ENCODE peak calls at places on chromosomes 7 and 10, in five cellular contexts. W, H, L, B and I are unnamed samples.

GRCh38 chr10:86411281-86411841 is 44.8 kb upstream of the GRID1 start:
- DNase-seq in W (no peak), H (no peak), L (no peak), B (peak), I (peak)

GRCh38 chr10:119284679-119285096 is 77.3 kb downstream of the GRK5 start:
- DNase-seq in W (no peak), H (no peak), L (no peak), B (no peak), I (no peak)

GRCh38 chr7:128404826-128405344 is 4.9 kb downstream of the IMPDH1 start:
- DNase-seq in W (peak), H (peak), L (no peak), B (no peak), I (no peak)

GRCh38 chr7:149261321-149261828 is 621 bp upstream of the ZNF783 start:
- DNase-seq in W (peak), H (no peak), L (no peak), B (no peak), I (no peak)

GRCh38 chr7:10083766-10084165 is 889.9 kb upstream of the PHF14 start:
- DNase-seq in W (no peak), H (no peak), L (no peak), B (no peak), I (no peak)

GRCh38 chr7:82044497-82045080 is 274.7 kb upstream of the HGF start:
- DNase-seq in W (peak), H (peak), L (peak), B (peak), I (no peak)

GRCh38 chr7:105205592-105206211 is 183.0 kb downstream of the SRPK2 start:
- DNase-seq in W (no peak), H (no peak), L (no peak), B (no peak), I (no peak)

GRCh38 chr7:124652237-124652636 is 113.4 kb downstream of the GPR37 start:
- DNase-seq in W (no peak), H (no peak), L (no peak), B (no peak), I (no peak)

GRCh38 chr10:104077282-104078151 is 8.2 kb downstream of the COL17A1 start:
- DNase-seq in W (no peak), H (no peak), L (no peak), B (no peak), I (no peak)

GRCh38 chr10:79401015-79401921 is 44.2 kb downstream of the ZCCHC24 start:
- DNase-seq in W (peak), H (no peak), L (no peak), B (no peak), I (no peak)

GRCh38 chr10:79404231-79404609 is 41.2 kb downstream of the ZCCHC24 start:
- DNase-seq in W (no peak), H (peak), L (no peak), B (peak), I (no peak)

GRCh38 chr10:79403441-79404230 is 41.8 kb downstream of the ZCCHC24 start:
- DNase-seq in W (no peak), H (no peak), L (no peak), B (peak), I (no peak)

GRCh38 chr10:79402951-79403350 is 42.5 kb downstream of the ZCCHC24 start:
- DNase-seq in W (no peak), H (no peak), L (no peak), B (no peak), I (no peak)

DNA sequence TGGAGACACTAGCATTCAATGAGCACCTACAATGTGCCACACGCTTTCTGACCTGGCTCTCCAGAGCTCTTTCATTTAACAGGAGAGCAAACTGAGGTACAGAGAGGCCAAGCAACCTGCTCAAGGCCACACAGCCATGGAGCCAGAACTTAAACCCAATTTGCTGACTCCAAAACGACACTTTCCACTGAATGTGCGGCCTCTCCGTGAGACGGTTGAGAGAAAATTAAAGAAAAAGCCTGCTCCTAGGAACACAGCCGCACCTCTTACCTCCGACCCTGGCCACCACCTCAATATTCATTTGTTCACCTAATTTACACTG is 42.8 kb downstream of the ZCCHC24 start:
- DNase-seq in W (no peak), H (no peak), L (no peak), B (no peak), I (no peak)
- H3K9ac ChIP-seq in W (no peak), H (no peak), L (no peak), B (peak), I (no peak)

GRCh38 chr10:45075821-45076220 is 75.1 kb downstream of the ZNF22 start:
- DNase-seq in W (no peak), H (no peak), L (no peak), B (no peak), I (no peak)

GRCh38 chr10:45076847-45077246 is 76.1 kb downstream of the ZNF22 start:
- DNase-seq in W (no peak), H (no peak), L (no peak), B (no peak), I (no peak)

DNA sequence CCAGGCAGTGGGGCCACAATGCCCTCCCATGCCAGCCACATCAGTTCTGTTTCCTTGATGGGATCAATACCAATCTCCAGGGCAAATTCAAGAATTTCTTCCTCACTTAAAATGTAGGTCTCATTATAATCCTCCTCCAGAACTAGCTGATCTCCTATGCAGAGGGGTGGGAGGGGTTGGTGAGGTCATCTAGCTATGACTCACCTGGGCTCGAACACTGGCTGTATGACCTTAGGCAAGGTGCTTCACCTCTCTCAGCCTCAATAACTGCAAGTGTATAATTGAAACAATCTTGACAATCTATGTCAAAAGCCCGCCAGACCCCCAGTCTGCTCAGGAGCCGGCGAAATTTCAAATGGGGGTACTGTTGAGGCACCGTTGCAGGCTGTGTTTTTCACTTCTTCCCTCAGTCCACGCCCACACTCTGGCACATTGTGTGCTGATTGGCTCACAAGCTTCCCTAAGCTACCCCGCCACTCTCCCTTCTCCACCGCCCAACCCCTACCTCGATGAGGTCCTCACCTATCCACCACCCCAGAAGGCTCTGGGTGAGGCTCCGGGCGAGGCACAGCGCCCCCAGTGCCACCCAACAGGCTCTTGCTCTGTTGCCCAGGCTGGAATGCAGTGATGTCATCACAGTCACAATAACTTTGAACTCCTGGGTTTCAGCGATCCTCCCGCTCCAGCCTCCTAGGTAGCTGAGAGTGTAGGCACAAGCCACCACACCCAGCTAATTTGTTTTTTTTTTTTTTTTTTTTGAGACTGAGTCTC is 70.5 kb downstream of the ZNF22 start:
- DNase-seq in W (no peak), H (no peak), L (no peak), B (no peak), I (no peak)
- TF ChIP-seq REST in W (no peak), H (no peak), L (no peak), B (no peak), I (no peak)

GRCh38 chr10:52229271-52229931 is 84.7 kb upstream of the DKK1 start:
- DNase-seq in W (no peak), H (no peak), L (no peak), B (no peak), I (no peak)

GRCh38 chr10:52228556-52228955 is 85.5 kb upstream of the DKK1 start:
- DNase-seq in W (no peak), H (no peak), L (no peak), B (no peak), I (no peak)

GRCh38 chr10:52232561-52233350 is 81.3 kb upstream of the DKK1 start:
- DNase-seq in W (peak), H (no peak), L (no peak), B (peak), I (no peak)
- H3K9ac ChIP-seq in W (no peak), H (no peak), L (peak), B (no peak), I (no peak)

GRCh38 chr10:78357027-78357672 is 323.5 kb downstream of the RPS24 start:
- DNase-seq in W (no peak), H (no peak), L (no peak), B (no peak), I (no peak)
- TF ChIP-seq REST in W (no peak), H (no peak), L (no peak), B (no peak), I (no peak)

GRCh38 chr7:2488272-2488645 is 12.1 kb upstream of the GRIFIN start:
- DNase-seq in W (no peak), H (no peak), L (no peak), B (no peak), I (no peak)
- H3K9ac ChIP-seq in W (no peak), H (no peak), L (no peak), B (no peak), I (no peak)

DNA sequence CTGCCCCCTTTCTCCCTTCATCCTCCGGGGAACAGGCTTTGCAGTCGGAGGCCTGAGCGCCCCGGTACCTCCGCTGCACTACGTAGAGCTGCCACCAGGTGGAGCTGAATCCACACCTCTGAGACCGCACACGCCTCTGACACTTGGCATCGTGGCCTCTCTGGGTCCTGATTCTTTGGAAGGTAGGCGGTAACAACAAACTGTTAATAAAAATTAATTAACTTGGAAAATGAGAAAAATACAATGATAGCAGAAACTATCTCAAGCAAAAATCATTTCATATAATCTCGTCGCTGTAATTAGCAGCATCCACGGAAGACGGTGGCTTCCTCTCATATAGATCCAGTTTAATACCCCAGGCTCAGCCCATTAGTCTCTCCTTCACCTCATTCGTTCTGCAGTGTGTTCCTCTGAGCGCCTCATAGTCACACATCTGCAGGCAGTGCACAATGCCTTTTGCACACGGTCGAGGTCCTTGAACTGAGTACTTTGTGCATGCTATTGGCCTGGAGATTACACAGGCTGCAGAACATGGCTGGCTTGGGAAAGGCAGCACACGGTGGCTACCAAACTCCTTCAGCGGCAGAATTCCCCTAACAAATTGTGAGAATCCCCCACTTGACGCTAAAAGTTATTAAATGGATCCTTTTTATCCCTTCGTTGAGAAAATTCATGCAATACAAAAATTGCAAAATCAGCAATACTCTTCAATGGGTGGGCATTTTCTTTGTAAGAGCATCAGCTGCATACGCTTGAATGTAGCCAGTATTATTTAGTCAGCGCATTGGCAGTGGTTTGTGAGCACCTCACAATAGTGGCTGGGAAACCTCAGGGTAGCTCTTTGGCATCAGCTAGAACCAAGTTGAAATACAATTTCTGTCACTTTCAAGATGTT is 18.7 kb downstream of the OR9A2 start:
- DNase-seq in W (peak), H (peak), L (peak), B (peak), I (peak)
- TF ChIP-seq REST in W (no peak), H (no peak), L (no peak), B (no peak), I (peak)

GRCh38 chr7:34191041-34191440 is 285.7 kb downstream of the BMPER start:
- DNase-seq in W (no peak), H (no peak), L (no peak), B (no peak), I (no peak)
- H3K9ac ChIP-seq in W (no peak), H (no peak), L (no peak), B (no peak), I (no peak)

GRCh38 chr10:61662794-61663259 is at the start of gene CABCOCO1:
- DNase-seq in W (peak), H (no peak), L (peak), B (no peak), I (no peak)
- TF ChIP-seq REST in W (no peak), H (no peak), L (no peak), B (no peak), I (no peak)

GRCh38 chr10:132419631-132420468 is 22.9 kb downstream of the PWWP2B start:
- DNase-seq in W (peak), H (no peak), L (no peak), B (no peak), I (no peak)

GRCh38 chr10:132422931-132423813 is 26.2 kb downstream of the PWWP2B start:
- DNase-seq in W (no peak), H (no peak), L (no peak), B (no peak), I (no peak)

GRCh38 chr10:132422169-132422691 is 25.2 kb downstream of the PWWP2B start:
- DNase-seq in W (peak), H (no peak), L (no peak), B (no peak), I (no peak)

GRCh38 chr10:132420469-132421376 is 23.7 kb downstream of the PWWP2B start:
- DNase-seq in W (peak), H (peak), L (no peak), B (peak), I (no peak)

GRCh38 chr10:132421377-132422168 is 24.6 kb downstream of the PWWP2B start:
- DNase-seq in W (peak), H (peak), L (no peak), B (peak), I (no peak)
- H3K9ac ChIP-seq in W (peak), H (peak), L (peak), B (peak), I (peak)